ENCODE peak calls at places on chromosomes 3 and 15, in ten cellular contexts. One of them, this sample, is unnamed.
A peak's percentile ranks its signal among the peaks of the same experiment; 100 is the strongest.

GRCh38 chr3:169454823-169455222 is 208.7 kb downstream of the MECOM start:
- DNase-seq in A549: no peak
- DNase-seq in esophagus squamous epithelium: no peak
- DNase-seq in upper lobe of right lung: no peak
- DNase-seq in CD8-positive, alpha-beta T cell: no peak
- DNase-seq in adrenal gland: no peak
- DNase-seq in CD4-positive, alpha-beta T cell: no peak
- DNase-seq in spleen: no peak
- DNase-seq in BE2C: no peak
- DNase-seq in endodermal cell: no peak
- DNase-seq in this sample: no peak

GRCh38 chr3:101946906-101947305 is 97.6 kb downstream of the NFKBIZ start:
- DNase-seq in spleen: no peak
- DNase-seq in CD8-positive, alpha-beta T cell: no peak
- DNase-seq in BE2C: no peak
- DNase-seq in upper lobe of right lung: no peak
- DNase-seq in A549: no peak
- DNase-seq in CD4-positive, alpha-beta T cell: no peak
- DNase-seq in adrenal gland: no peak
- DNase-seq in esophagus squamous epithelium: no peak
- DNase-seq in endodermal cell: no peak
- DNase-seq in this sample: no peak

GRCh38 chr3:44104668-44105321 is 136.9 kb upstream of the TOPAZ1 start:
- DNase-seq in spleen: no peak
- DNase-seq in endodermal cell: no peak
- DNase-seq in upper lobe of right lung: no peak
- DNase-seq in A549: peak; percentile 38
- DNase-seq in CD8-positive, alpha-beta T cell: no peak
- DNase-seq in adrenal gland: peak; percentile 28
- DNase-seq in BE2C: no peak
- DNase-seq in CD4-positive, alpha-beta T cell: peak; percentile 2
- DNase-seq in esophagus squamous epithelium: no peak
- DNase-seq in this sample: no peak

GRCh38 chr15:36790891-36791290 is 211.5 kb downstream of the CDIN1 start:
- DNase-seq in endodermal cell: no peak
- DNase-seq in upper lobe of right lung: no peak
- DNase-seq in adrenal gland: no peak
- DNase-seq in spleen: no peak
- DNase-seq in BE2C: no peak
- DNase-seq in CD8-positive, alpha-beta T cell: no peak
- DNase-seq in A549: no peak
- DNase-seq in esophagus squamous epithelium: no peak
- DNase-seq in CD4-positive, alpha-beta T cell: no peak
- DNase-seq in this sample: no peak

GRCh38 chr3:50554553-50554952 is 13.0 kb downstream of the C3orf18 start:
- DNase-seq in esophagus squamous epithelium: no peak
- DNase-seq in adrenal gland: no peak
- DNase-seq in BE2C: no peak
- DNase-seq in endodermal cell: no peak
- DNase-seq in A549: no peak
- DNase-seq in spleen: no peak
- DNase-seq in CD4-positive, alpha-beta T cell: no peak
- DNase-seq in upper lobe of right lung: no peak
- DNase-seq in CD8-positive, alpha-beta T cell: no peak
- DNase-seq in this sample: no peak

GRCh38 chr15:39144613-39145012 is 436.3 kb upstream of the THBS1 start:
- DNase-seq in esophagus squamous epithelium: no peak
- DNase-seq in upper lobe of right lung: no peak
- DNase-seq in endodermal cell: no peak
- DNase-seq in spleen: no peak
- DNase-seq in CD8-positive, alpha-beta T cell: no peak
- DNase-seq in CD4-positive, alpha-beta T cell: no peak
- DNase-seq in A549: no peak
- DNase-seq in adrenal gland: no peak
- DNase-seq in BE2C: no peak
- DNase-seq in this sample: no peak

GRCh38 chr3:103786296-103786695 is 1351.5 kb downstream of the ZPLD1 start:
- DNase-seq in BE2C: no peak
- DNase-seq in A549: no peak
- DNase-seq in CD8-positive, alpha-beta T cell: no peak
- DNase-seq in endodermal cell: peak; percentile 45
- DNase-seq in upper lobe of right lung: no peak
- DNase-seq in CD4-positive, alpha-beta T cell: no peak
- DNase-seq in esophagus squamous epithelium: no peak
- DNase-seq in spleen: no peak
- DNase-seq in adrenal gland: no peak
- DNase-seq in this sample: no peak

GRCh38 chr3:39810647-39811161 is 1.3 kb downstream of the MYRIP start:
- DNase-seq in BE2C: no peak
- DNase-seq in esophagus squamous epithelium: no peak
- DNase-seq in spleen: no peak
- DNase-seq in endodermal cell: peak; percentile 56
- DNase-seq in CD8-positive, alpha-beta T cell: no peak
- DNase-seq in CD4-positive, alpha-beta T cell: no peak
- DNase-seq in adrenal gland: no peak
- DNase-seq in A549: no peak
- DNase-seq in upper lobe of right lung: no peak
- DNase-seq in this sample: no peak

GRCh38 chr15:74723754-74724334 is 1.5 kb downstream of the CYP1A1 start:
- DNase-seq in CD4-positive, alpha-beta T cell: no peak
- DNase-seq in CD8-positive, alpha-beta T cell: no peak
- DNase-seq in spleen: no peak
- DNase-seq in A549: peak; percentile 47
- DNase-seq in esophagus squamous epithelium: no peak
- DNase-seq in BE2C: no peak
- DNase-seq in adrenal gland: peak; percentile 16
- DNase-seq in endodermal cell: peak; percentile 57
- DNase-seq in upper lobe of right lung: no peak
- DNase-seq in this sample: no peak

GRCh38 chr3:148930785-148931184 is 60.6 kb upstream of the GYG1 start:
- DNase-seq in adrenal gland: no peak
- DNase-seq in spleen: no peak
- DNase-seq in CD8-positive, alpha-beta T cell: no peak
- DNase-seq in upper lobe of right lung: no peak
- DNase-seq in CD4-positive, alpha-beta T cell: no peak
- DNase-seq in A549: no peak
- DNase-seq in endodermal cell: no peak
- DNase-seq in BE2C: no peak
- DNase-seq in esophagus squamous epithelium: no peak
- DNase-seq in this sample: no peak

GRCh38 chr15:68585574-68586273 is 6.9 kb downstream of the CORO2B start:
- DNase-seq in CD8-positive, alpha-beta T cell: no peak
- DNase-seq in upper lobe of right lung: no peak
- DNase-seq in BE2C: no peak
- DNase-seq in A549: no peak
- DNase-seq in esophagus squamous epithelium: no peak
- DNase-seq in adrenal gland: no peak
- DNase-seq in endodermal cell: no peak
- DNase-seq in spleen: peak; percentile 23
- DNase-seq in CD4-positive, alpha-beta T cell: no peak
- DNase-seq in this sample: peak; percentile 2

GRCh38 chr3:187970106-187970505 is 183.9 kb upstream of the LPP start:
- DNase-seq in esophagus squamous epithelium: no peak
- DNase-seq in spleen: no peak
- DNase-seq in CD4-positive, alpha-beta T cell: no peak
- DNase-seq in adrenal gland: no peak
- DNase-seq in endodermal cell: no peak
- DNase-seq in BE2C: no peak
- DNase-seq in A549: no peak
- DNase-seq in upper lobe of right lung: no peak
- DNase-seq in CD8-positive, alpha-beta T cell: no peak
- DNase-seq in this sample: no peak

GRCh38 chr3:25674670-25675069 is 10.0 kb upstream of the TOP2B start:
- DNase-seq in spleen: no peak
- DNase-seq in adrenal gland: no peak
- DNase-seq in CD8-positive, alpha-beta T cell: no peak
- DNase-seq in endodermal cell: no peak
- DNase-seq in A549: no peak
- DNase-seq in CD4-positive, alpha-beta T cell: no peak
- DNase-seq in BE2C: no peak
- DNase-seq in upper lobe of right lung: no peak
- DNase-seq in esophagus squamous epithelium: no peak
- DNase-seq in this sample: peak; percentile 28

GRCh38 chr3:184543256-184543655 is 18.3 kb upstream of the EPHB3 start:
- DNase-seq in endodermal cell: peak; percentile 43
- DNase-seq in esophagus squamous epithelium: no peak
- DNase-seq in CD4-positive, alpha-beta T cell: no peak
- DNase-seq in adrenal gland: no peak
- DNase-seq in upper lobe of right lung: no peak
- DNase-seq in BE2C: no peak
- DNase-seq in spleen: peak; percentile 21
- DNase-seq in CD8-positive, alpha-beta T cell: no peak
- DNase-seq in A549: no peak
- DNase-seq in this sample: no peak

GRCh38 chr15:65981837-65982696 is 112.8 kb downstream of the RAB11A start:
- DNase-seq in adrenal gland: no peak
- DNase-seq in endodermal cell: peak; percentile 96
- DNase-seq in upper lobe of right lung: peak; percentile 72
- DNase-seq in CD4-positive, alpha-beta T cell: peak; percentile 68
- DNase-seq in spleen: peak; percentile 86
- DNase-seq in A549: no peak
- DNase-seq in BE2C: peak; percentile 74
- DNase-seq in CD8-positive, alpha-beta T cell: peak; percentile 75
- DNase-seq in esophagus squamous epithelium: no peak
- DNase-seq in this sample: peak; percentile 50

GRCh38 chr15:52678036-52678467 is 1.1 kb downstream of the ATOSA start:
- DNase-seq in adrenal gland: peak; percentile 79
- DNase-seq in endodermal cell: peak; percentile 76
- DNase-seq in CD8-positive, alpha-beta T cell: peak; percentile 66
- DNase-seq in CD4-positive, alpha-beta T cell: peak; percentile 53
- DNase-seq in upper lobe of right lung: peak; percentile 65
- DNase-seq in A549: peak; percentile 67
- DNase-seq in spleen: peak; percentile 88
- DNase-seq in BE2C: peak; percentile 45
- DNase-seq in esophagus squamous epithelium: no peak
- DNase-seq in this sample: peak; percentile 22

GRCh38 chr15:52680041-52680391 is 828 bp upstream of the ATOSA start:
- DNase-seq in A549: peak; percentile 6
- DNase-seq in CD4-positive, alpha-beta T cell: no peak
- DNase-seq in spleen: no peak
- DNase-seq in upper lobe of right lung: no peak
- DNase-seq in adrenal gland: no peak
- DNase-seq in esophagus squamous epithelium: no peak
- DNase-seq in endodermal cell: no peak
- DNase-seq in BE2C: no peak
- DNase-seq in CD8-positive, alpha-beta T cell: no peak
- DNase-seq in this sample: no peak

GRCh38 chr15:52677593-52677992 is 1.6 kb downstream of the ATOSA start:
- DNase-seq in CD4-positive, alpha-beta T cell: no peak
- DNase-seq in endodermal cell: no peak
- DNase-seq in upper lobe of right lung: no peak
- DNase-seq in adrenal gland: no peak
- DNase-seq in BE2C: no peak
- DNase-seq in esophagus squamous epithelium: no peak
- DNase-seq in spleen: no peak
- DNase-seq in CD8-positive, alpha-beta T cell: no peak
- DNase-seq in A549: peak; percentile 4
- DNase-seq in this sample: no peak

GRCh38 chr15:52679232-52680040 is at the start of gene ATOSA:
- DNase-seq in BE2C: peak; percentile 96
- DNase-seq in esophagus squamous epithelium: peak; percentile 71
- DNase-seq in A549: peak; percentile 88
- DNase-seq in CD8-positive, alpha-beta T cell: peak; percentile 93
- DNase-seq in spleen: peak; percentile 99
- DNase-seq in upper lobe of right lung: peak; percentile 96
- DNase-seq in adrenal gland: peak; percentile 96
- DNase-seq in CD4-positive, alpha-beta T cell: peak; percentile 88
- DNase-seq in endodermal cell: peak; percentile 97
- DNase-seq in this sample: peak; percentile 94

GRCh38 chr15:52678468-52679231 is 538 bp downstream of the ATOSA start:
- DNase-seq in esophagus squamous epithelium: peak; percentile 14
- DNase-seq in CD8-positive, alpha-beta T cell: peak; percentile 73
- DNase-seq in A549: peak; percentile 64
- DNase-seq in endodermal cell: peak; percentile 89
- DNase-seq in spleen: peak; percentile 95
- DNase-seq in adrenal gland: peak; percentile 72
- DNase-seq in BE2C: peak; percentile 62
- DNase-seq in upper lobe of right lung: peak; percentile 87
- DNase-seq in CD4-positive, alpha-beta T cell: peak; percentile 63
- DNase-seq in this sample: peak; percentile 67
- TF ChIP-seq CTCF in esophagus squamous epithelium: no peak
- TF ChIP-seq CTCF in CD8-positive, alpha-beta T cell: peak; percentile 20
- TF ChIP-seq CTCF in A549: no peak
- TF ChIP-seq CTCF in endodermal cell: peak; percentile 11
- TF ChIP-seq CTCF in spleen: no peak
- TF ChIP-seq CTCF in adrenal gland: peak; percentile 7
- TF ChIP-seq CTCF in BE2C: no peak
- TF ChIP-seq CTCF in upper lobe of right lung: peak; percentile 18
- TF ChIP-seq CTCF in CD4-positive, alpha-beta T cell: no peak
- TF ChIP-seq CTCF in this sample: no peak

GRCh38 chr3:136546718-136547117 is 205.5 kb downstream of the STAG1 start:
- DNase-seq in CD8-positive, alpha-beta T cell: no peak
- DNase-seq in spleen: no peak
- DNase-seq in BE2C: no peak
- DNase-seq in adrenal gland: no peak
- DNase-seq in endodermal cell: no peak
- DNase-seq in A549: peak; percentile 16
- DNase-seq in upper lobe of right lung: no peak
- DNase-seq in esophagus squamous epithelium: no peak
- DNase-seq in CD4-positive, alpha-beta T cell: no peak
- DNase-seq in this sample: no peak
- TF ChIP-seq CTCF in CD8-positive, alpha-beta T cell: peak; percentile 14
- TF ChIP-seq CTCF in spleen: no peak
- TF ChIP-seq CTCF in BE2C: peak; percentile 26
- TF ChIP-seq CTCF in adrenal gland: no peak
- TF ChIP-seq CTCF in endodermal cell: peak; percentile 66
- TF ChIP-seq CTCF in A549: no peak
- TF ChIP-seq CTCF in upper lobe of right lung: peak; percentile 11
- TF ChIP-seq CTCF in esophagus squamous epithelium: no peak
- TF ChIP-seq CTCF in CD4-positive, alpha-beta T cell: no peak
- TF ChIP-seq CTCF in this sample: peak; percentile 40

DNA sequence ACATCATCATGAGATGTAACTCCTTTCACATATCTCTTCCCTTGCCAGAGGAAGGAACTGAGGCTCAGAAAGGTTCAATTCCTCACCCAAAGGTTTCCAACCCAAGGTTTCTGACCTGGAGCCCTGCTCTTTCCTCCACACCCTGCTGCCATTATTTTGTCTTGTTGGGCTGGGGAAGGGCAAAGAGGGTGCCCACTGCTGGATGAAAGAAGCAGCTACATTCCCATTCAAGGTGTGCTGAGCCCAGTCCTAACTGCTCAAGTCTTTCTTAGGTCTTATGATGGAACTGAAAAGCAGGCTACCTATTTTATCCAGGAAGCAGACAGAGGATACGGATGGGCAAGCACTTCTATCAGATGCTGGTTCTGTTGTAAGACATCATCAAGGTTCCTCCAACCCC is 258.0 kb upstream of the CTDSPL start:
- DNase-seq in endodermal cell: no peak
- DNase-seq in CD8-positive, alpha-beta T cell: no peak
- DNase-seq in adrenal gland: no peak
- DNase-seq in esophagus squamous epithelium: no peak
- DNase-seq in BE2C: no peak
- DNase-seq in A549: peak; percentile 14
- DNase-seq in upper lobe of right lung: no peak
- DNase-seq in spleen: no peak
- DNase-seq in CD4-positive, alpha-beta T cell: no peak
- DNase-seq in this sample: no peak
- TF ChIP-seq CTCF in endodermal cell: peak; percentile 63
- TF ChIP-seq CTCF in CD8-positive, alpha-beta T cell: no peak
- TF ChIP-seq CTCF in adrenal gland: no peak
- TF ChIP-seq CTCF in esophagus squamous epithelium: no peak
- TF ChIP-seq CTCF in BE2C: no peak
- TF ChIP-seq CTCF in A549: no peak
- TF ChIP-seq CTCF in upper lobe of right lung: no peak
- TF ChIP-seq CTCF in spleen: no peak
- TF ChIP-seq CTCF in CD4-positive, alpha-beta T cell: no peak
- TF ChIP-seq CTCF in this sample: no peak

GRCh38 chr15:59819047-59819446 is 129.9 kb upstream of the BNIP2 start:
- DNase-seq in CD4-positive, alpha-beta T cell: no peak
- DNase-seq in upper lobe of right lung: no peak
- DNase-seq in BE2C: no peak
- DNase-seq in A549: no peak
- DNase-seq in spleen: no peak
- DNase-seq in CD8-positive, alpha-beta T cell: no peak
- DNase-seq in esophagus squamous epithelium: no peak
- DNase-seq in endodermal cell: no peak
- DNase-seq in adrenal gland: no peak
- DNase-seq in this sample: no peak
- TF ChIP-seq CTCF in CD4-positive, alpha-beta T cell: no peak
- TF ChIP-seq CTCF in upper lobe of right lung: no peak
- TF ChIP-seq CTCF in BE2C: no peak
- TF ChIP-seq CTCF in A549: no peak
- TF ChIP-seq CTCF in spleen: no peak
- TF ChIP-seq CTCF in CD8-positive, alpha-beta T cell: no peak
- TF ChIP-seq CTCF in esophagus squamous epithelium: no peak
- TF ChIP-seq CTCF in endodermal cell: no peak
- TF ChIP-seq CTCF in adrenal gland: no peak
- TF ChIP-seq CTCF in this sample: no peak